ENCODE peak calls at places on chromosome 16, in four cellular contexts. K, G, T and M are unnamed samples.
A peak's percentile ranks its signal among the peaks of the same experiment; 100 is the strongest.

GRCh38 chr16:87017388-87018012 is 299.7 kb downstream of the C16orf95 start:
- DNase-seq in K (no peak), G (peak; percentile 88), T (peak; percentile 22), M (peak; percentile 56)

GRCh38 chr16:22664132-22664531 is 149.8 kb upstream of the HS3ST2 start:
- DNase-seq in K (no peak), G (no peak), T (peak; percentile 81), M (no peak)

GRCh38 chr16:75096730-75097129 is 19.9 kb downstream of the LDHD start:
- DNase-seq in K (no peak), G (no peak), T (no peak), M (no peak)

GRCh38 chr16:641326-642188 is at the start of gene MCRIP2:
- DNase-seq in K (peak; percentile 96), G (no peak), T (peak; percentile 91), M (no peak)

GRCh38 chr16:19698480-19699465 is 19.3 kb downstream of the KNOP1 start:
- DNase-seq in K (no peak), G (peak; percentile 55), T (no peak), M (no peak)

GRCh38 chr16:85291302-85292148 is 179.3 kb upstream of the CIBAR2 start:
- DNase-seq in K (no peak), G (no peak), T (peak; percentile 82), M (no peak)

GRCh38 chr16:46756772-46757171 is 8.6 kb upstream of the MYLK3 start:
- DNase-seq in K (no peak), G (no peak), T (no peak), M (no peak)

GRCh38 chr16:7086842-7087616 is 245.6 kb upstream of the RBFOX1 start:
- DNase-seq in K (peak; percentile 79), G (no peak), T (no peak), M (no peak)

GRCh38 chr16:87463722-87464690 is 28.8 kb downstream of the ZCCHC14 start:
- DNase-seq in K (no peak), G (peak; percentile 29), T (no peak), M (peak; percentile 27)

GRCh38 chr16:56600398-56600999 is 7.9 kb upstream of the MT2A start:
- DNase-seq in K (peak; percentile 55), G (no peak), T (no peak), M (no peak)

GRCh38 chr16:53053967-53054669 is 673 bp upstream of the CHD9 start:
- DNase-seq in K (no peak), G (no peak), T (peak; percentile 84), M (no peak)

GRCh38 chr16:85916141-85916890 is 17.4 kb downstream of the IRF8 start:
- DNase-seq in K (peak; percentile 29), G (no peak), T (no peak), M (peak; percentile 64)

GRCh38 chr16:80277182-80277581 is 263.6 kb upstream of the DYNLRB2 start:
- DNase-seq in K (no peak), G (no peak), T (no peak), M (no peak)

GRCh38 chr16:4260360-4260759 is 12.5 kb downstream of the TFAP4 start:
- DNase-seq in K (no peak), G (no peak), T (no peak), M (no peak)

GRCh38 chr16:66984902-66985311 is 3.5 kb upstream of the CES4A start:
- DNase-seq in K (no peak), G (no peak), T (no peak), M (no peak)

GRCh38 chr16:6517321-6517720 is 815.3 kb upstream of the RBFOX1 start:
- DNase-seq in K (no peak), G (no peak), T (no peak), M (no peak)

GRCh38 chr16:11133344-11133921 is 122.6 kb downstream of the SOCS1 start:
- DNase-seq in K (peak; percentile 86), G (peak; percentile 84), T (peak; percentile 95), M (peak; percentile 65)

GRCh38 chr16:24163935-24164334 is 92.2 kb upstream of the CACNG3 start:
- DNase-seq in K (no peak), G (no peak), T (no peak), M (no peak)

GRCh38 chr16:14003119-14003570 is 68.0 kb upstream of the MRTFB start:
- DNase-seq in K (peak; percentile 51), G (no peak), T (peak; percentile 71), M (no peak)

GRCh38 chr16:66927012-66927436 is 1.7 kb upstream of the RRAD start:
- DNase-seq in K (no peak), G (peak; percentile 55), T (no peak), M (no peak)

GRCh38 chr16:46573008-46573833 is 48.0 kb downstream of the SHCBP1 start:
- DNase-seq in K (no peak), G (no peak), T (no peak), M (peak; percentile 75)

GRCh38 chr16:63361032-63361624 is 1324.9 kb upstream of the CDH8 start:
- DNase-seq in K (peak; percentile 62), G (no peak), T (no peak), M (no peak)

GRCh38 chr16:81429045-81429521 is 15.5 kb upstream of the CMIP start:
- DNase-seq in K (peak; percentile 48), G (no peak), T (no peak), M (no peak)

GRCh38 chr16:67857547-67858233 is 10.2 kb upstream of the CENPT start:
- DNase-seq in K (no peak), G (peak; percentile 86), T (peak; percentile 91), M (no peak)

GRCh38 chr16:75130150-75130771 is 13.7 kb upstream of the LDHD start:
- DNase-seq in K (no peak), G (no peak), T (no peak), M (no peak)

DNA sequence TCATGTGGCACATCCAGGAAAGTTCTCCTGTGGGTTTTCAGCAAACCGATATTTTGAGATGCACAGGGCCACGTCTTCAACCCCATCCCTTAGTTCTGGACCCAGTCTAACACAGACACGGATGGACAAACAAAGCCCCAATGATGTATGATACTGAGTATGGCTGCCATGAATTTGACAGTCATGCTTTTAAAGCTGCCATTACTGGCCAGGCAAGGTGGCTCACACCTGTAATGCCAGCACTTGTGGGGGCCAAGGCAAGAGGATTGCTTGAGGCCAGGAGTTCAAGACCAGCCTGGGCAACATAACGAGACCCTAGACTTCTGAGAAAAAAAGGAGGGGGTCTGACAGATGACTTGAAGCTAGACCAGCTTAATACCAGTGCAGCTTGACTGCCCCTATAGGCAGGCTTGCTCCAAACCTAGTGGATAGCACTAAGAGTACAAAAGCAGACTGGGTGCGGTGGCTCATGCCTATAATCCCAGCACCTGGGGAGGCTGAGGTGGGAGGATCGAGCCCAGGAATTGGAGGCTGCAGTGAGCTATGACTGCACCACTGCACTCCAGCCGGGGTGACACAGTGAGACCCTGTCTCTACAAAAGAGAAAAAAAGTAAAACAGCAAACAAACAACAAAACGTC is 10.8 kb upstream of the ZNF629 start:
- DNase-seq in K (no peak), G (no peak), T (no peak), M (no peak)
- TF ChIP-seq CTCF in K (no peak), G (no peak), T (no peak), M (peak; percentile 22)

DNA sequence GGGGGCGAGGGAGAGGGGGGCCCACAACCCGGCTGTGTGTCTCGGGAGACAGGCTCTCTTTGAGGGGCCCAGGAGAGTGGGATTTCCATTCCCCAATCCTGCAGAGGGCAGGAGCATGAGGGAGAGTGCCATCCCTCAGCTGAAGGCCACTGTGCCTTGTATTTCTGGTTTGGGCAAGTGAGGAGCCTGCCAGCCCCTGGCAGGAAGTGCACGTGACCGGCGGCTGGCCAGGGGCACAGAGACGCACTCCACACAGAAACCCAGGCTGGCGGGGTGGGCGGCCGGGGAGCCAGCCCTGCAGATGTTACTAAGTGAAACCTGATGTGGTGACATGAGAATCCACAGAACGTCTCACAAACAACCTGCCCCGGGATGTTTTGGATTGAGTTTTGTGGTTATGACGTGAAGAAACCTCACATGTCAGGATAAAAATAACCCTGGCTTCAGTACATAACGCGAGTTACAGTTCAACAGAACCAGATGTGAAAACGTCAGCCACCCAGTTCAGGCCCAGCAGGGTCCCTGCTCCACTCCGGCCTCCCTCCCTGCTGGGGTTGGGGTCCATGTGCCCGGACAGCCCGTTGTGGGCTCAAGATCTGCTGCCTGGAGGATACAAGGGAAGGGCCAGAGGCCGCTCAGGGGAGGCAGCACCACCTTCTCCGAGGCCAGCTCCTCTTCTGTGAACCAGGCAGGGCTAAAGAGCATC is 51.7 kb upstream of the MTSS2 start:
- DNase-seq in K (peak; percentile 47), G (peak; percentile 97), T (peak; percentile 91), M (no peak)
- TF ChIP-seq CTCF in K (no peak), G (no peak), T (no peak), M (no peak)

GRCh38 chr16:21602785-21603184 is 3.4 kb downstream of the METTL9 start:
- DNase-seq in K (no peak), G (no peak), T (no peak), M (no peak)

GRCh38 chr16:21598676-21599157 is 660 bp upstream of the METTL9 start:
- DNase-seq in K (no peak), G (no peak), T (no peak), M (no peak)

GRCh38 chr16:21599994-21600773 is 807 bp downstream of the METTL9 start:
- DNase-seq in K (peak; percentile 57), G (no peak), T (no peak), M (no peak)

GRCh38 chr16:21597571-21598030 is 1.8 kb upstream of the METTL9 start:
- DNase-seq in K (no peak), G (no peak), T (no peak), M (no peak)

DNA sequence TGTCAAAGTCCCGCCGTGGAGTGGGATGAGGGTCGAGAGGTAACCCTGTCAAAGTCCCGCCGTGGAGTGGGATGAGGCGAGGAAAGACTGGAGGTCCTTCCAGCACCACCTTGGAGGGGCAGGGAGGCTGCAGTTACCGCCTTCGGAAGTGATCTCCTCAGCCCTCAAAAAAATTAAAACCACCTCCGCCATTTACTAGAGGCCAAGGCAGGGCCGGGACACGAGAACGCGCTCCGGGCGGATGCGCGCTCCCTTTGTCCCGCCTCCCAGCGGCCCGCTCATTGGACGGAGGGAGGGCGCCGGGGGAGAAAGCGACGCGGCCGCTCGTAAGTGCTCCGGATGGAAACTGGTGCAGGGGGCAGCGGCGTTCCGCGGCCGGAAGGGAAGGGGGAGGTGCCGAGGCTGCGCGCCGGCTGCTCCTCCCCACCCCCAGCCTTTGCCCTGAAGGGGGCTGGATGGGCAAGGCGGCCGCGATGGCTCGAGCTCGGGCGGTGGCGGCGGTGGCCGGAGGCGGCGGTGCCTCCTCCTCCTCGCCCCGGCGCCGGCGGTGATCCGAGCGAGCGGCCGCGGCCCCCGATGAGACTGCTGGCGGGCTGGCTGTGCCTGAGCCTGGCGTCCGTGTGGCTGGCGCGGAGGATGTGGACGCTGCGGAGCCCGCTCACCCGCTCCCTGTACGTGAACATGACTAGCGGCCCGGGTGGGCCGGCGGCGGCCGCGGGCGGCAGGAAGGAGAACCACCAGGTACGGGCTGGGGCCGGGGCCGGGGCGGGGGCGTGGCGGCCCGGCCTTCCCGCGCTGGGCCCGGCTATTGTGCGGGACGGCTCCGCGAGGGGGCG is at the start of gene METTL9:
- DNase-seq in K (peak; percentile 97), G (peak; percentile 66), T (peak; percentile 97), M (peak; percentile 97)
- TF ChIP-seq CTCF in K (no peak), G (no peak), T (no peak), M (peak; percentile 0)

GRCh38 chr16:27700596-27700995 is 150.7 kb downstream of the KATNIP start:
- DNase-seq in K (no peak), G (no peak), T (no peak), M (peak; percentile 61)

GRCh38 chr16:27695161-27695560 is 145.2 kb downstream of the KATNIP start:
- DNase-seq in K (no peak), G (no peak), T (no peak), M (peak; percentile 58)

GRCh38 chr16:27699540-27699939 is 149.6 kb downstream of the KATNIP start:
- DNase-seq in K (no peak), G (no peak), T (no peak), M (peak; percentile 57)

GRCh38 chr16:27698746-27699145 is 148.8 kb downstream of the KATNIP start:
- DNase-seq in K (no peak), G (no peak), T (no peak), M (peak; percentile 34)

GRCh38 chr16:27698266-27698665 is 148.3 kb downstream of the KATNIP start:
- DNase-seq in K (peak; percentile 60), G (no peak), T (no peak), M (peak; percentile 62)
- TF ChIP-seq CTCF in K (peak; percentile 56), G (peak; percentile 23), T (no peak), M (peak; percentile 54)